ENCODE peak calls at places on chromosomes 11 and 22, in six cellular contexts. J is HepG2, E is HCT116, B is upper lobe of left lung, Y is K562, C is GM12878. P is an unnamed sample.

GRCh38 chr11:76596652-76597051 is 73.9 kb downstream of the LRRC32 start:
- ATAC-seq in J (no peak), E (no peak), B (no peak), Y (no peak), C (no peak), P (no peak)

GRCh38 chr22:33271390-33272161 is 213.4 kb upstream of the SYN3 start:
- ATAC-seq in J (peak), E (no peak), B (no peak), Y (no peak), C (peak), P (no peak)

GRCh38 chr11:120841074-120841473 is 182.8 kb upstream of the TBCEL start:
- ATAC-seq in J (no peak), E (no peak), B (no peak), Y (no peak), C (no peak), P (no peak)

GRCh38 chr11:16924462-16924825 is 89.8 kb downstream of the PLEKHA7 start:
- ATAC-seq in J (no peak), E (peak), B (no peak), Y (no peak), C (peak), P (no peak)

GRCh38 chr11:12248330-12248729 is 129.0 kb upstream of the PARVA start:
- ATAC-seq in J (peak), E (no peak), B (peak), Y (no peak), C (no peak), P (no peak)

GRCh38 chr11:57793711-57794110 is 32.1 kb downstream of the CTNND1 start:
- ATAC-seq in J (no peak), E (no peak), B (no peak), Y (no peak), C (no peak), P (no peak)

GRCh38 chr22:44963055-44963454 is 46.8 kb downstream of the PHF21B start:
- ATAC-seq in J (no peak), E (no peak), B (no peak), Y (no peak), C (no peak), P (no peak)

GRCh38 chr11:59847620-59848019 is 2.3 kb upstream of the CBLIF start:
- ATAC-seq in J (no peak), E (no peak), B (no peak), Y (no peak), C (no peak), P (no peak)

GRCh38 chr11:73969991-73970800 is 12.4 kb downstream of the UCP2 start:
- ATAC-seq in J (peak), E (no peak), B (no peak), Y (peak), C (no peak), P (no peak)

GRCh38 chr11:71372693-71373657 is 75.2 kb downstream of the DHCR7 start:
- ATAC-seq in J (peak), E (peak), B (no peak), Y (peak), C (peak), P (no peak)

GRCh38 chr11:3830088-3830487 is 10.7 kb downstream of the RHOG start:
- ATAC-seq in J (no peak), E (no peak), B (no peak), Y (no peak), C (no peak), P (no peak)

GRCh38 chr11:3833461-3833860 is 7.3 kb downstream of the RHOG start:
- ATAC-seq in J (no peak), E (no peak), B (no peak), Y (no peak), C (no peak), P (no peak)

GRCh38 chr11:3830741-3831140 is 10.0 kb downstream of the RHOG start:
- ATAC-seq in J (no peak), E (no peak), B (no peak), Y (no peak), C (no peak), P (no peak)

GRCh38 chr11:3832816-3833215 is 7.9 kb downstream of the RHOG start:
- ATAC-seq in J (peak), E (no peak), B (no peak), Y (no peak), C (no peak), P (no peak)

DNA sequence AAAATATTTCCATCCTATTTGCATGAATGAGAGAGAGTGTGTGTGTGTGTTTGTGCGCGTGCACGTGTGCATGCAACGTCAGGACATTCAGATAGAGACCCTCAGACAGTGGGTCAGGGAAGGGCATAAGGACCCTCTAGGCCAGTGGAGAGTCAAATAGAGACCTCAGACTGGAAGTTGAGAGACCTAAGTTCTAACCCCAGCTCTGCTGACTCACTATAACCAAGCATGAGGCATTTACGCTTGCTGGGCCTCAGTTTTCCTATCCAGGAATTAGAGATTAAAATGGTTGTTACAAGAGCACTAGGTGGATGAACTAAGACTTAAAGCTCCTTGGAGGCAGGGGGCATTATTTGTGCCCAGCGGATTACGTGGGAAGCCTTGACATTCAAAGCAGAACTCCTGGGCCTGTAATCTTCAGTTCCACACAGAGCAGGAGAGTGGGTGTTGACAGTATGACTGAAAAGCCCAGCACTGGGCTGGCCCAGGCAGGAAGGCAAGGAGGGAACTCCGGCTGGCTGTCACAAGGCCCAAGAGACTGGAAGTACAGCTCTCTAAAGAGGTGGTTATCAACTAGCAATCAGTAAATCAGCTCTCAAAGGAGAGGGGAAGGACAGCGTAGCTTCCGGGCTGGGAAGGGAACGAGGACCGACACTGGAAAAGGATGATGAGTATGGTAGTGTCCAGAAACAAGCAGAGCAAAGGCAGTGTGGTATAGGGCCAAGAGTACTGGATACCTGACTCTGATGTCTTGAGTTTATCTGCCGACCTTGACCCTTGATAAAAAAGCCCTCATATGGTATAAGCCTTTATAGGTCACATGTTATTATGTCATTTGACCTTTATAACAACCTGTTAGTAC is 9.2 kb downstream of the RHOG start:
- ATAC-seq in J (peak), E (no peak), B (peak), Y (peak), C (peak), P (no peak)
- TF ChIP-seq POLR2A in J (no peak), E (no peak), B (no peak), Y (no peak), C (no peak), P (no peak)

DNA sequence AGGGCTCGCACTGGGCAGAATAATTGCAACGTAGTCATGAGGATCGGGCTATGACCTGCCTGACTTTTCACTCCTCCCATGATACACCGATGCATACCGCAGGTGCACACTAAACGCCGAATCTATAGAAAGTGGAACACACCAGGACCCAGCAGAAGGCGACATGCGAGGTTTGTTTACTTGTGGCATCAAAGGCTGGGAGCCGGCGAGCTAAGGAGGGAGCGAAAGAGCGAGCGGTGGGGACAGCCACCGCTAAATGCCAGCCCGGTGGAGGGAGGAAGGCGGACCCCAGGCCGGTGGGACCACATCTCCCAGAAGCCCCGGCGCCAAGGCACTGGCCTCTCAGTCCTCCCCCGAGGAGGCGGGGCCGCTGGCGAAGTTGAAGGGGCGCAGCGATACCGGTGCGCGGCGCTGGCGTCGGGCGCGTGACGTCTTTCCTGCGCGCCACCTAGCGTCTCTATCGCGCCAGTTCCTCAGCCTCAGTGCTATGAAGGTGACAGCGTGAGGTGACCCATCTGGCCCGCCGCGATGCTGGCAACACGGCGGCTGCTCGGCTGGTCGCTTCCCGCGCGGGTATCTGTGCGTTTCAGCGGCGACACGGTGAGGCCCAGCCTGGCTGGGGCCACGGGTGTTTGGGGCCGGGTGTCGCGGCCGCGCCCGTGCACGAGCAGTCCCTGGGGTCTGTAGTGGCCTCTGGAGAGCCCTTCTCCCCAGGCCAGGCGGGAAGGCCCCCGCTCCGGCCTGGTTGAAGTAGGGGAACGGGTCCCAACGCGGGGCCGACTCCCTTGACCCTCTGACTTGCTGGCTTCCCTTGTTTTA is at the start of gene NDUFV1:
- ATAC-seq in J (peak), E (peak), B (peak), Y (peak), C (peak), P (peak)
- TF ChIP-seq POLR2AphosphoS5 in J (peak), E (peak), B (peak), Y (peak), C (peak), P (peak)

GRCh38 chr11:65214212-65214845 is 32.6 kb downstream of the CAPN1 start:
- ATAC-seq in J (no peak), E (no peak), B (no peak), Y (no peak), C (no peak), P (no peak)

GRCh38 chr11:65212226-65212801 is 30.6 kb downstream of the CAPN1 start:
- ATAC-seq in J (no peak), E (peak), B (no peak), Y (peak), C (no peak), P (no peak)

GRCh38 chr11:65215441-65216076 is 33.8 kb downstream of the CAPN1 start:
- ATAC-seq in J (peak), E (no peak), B (no peak), Y (no peak), C (no peak), P (no peak)

GRCh38 chr11:65211293-65212105 is 29.8 kb downstream of the CAPN1 start:
- ATAC-seq in J (no peak), E (no peak), B (no peak), Y (no peak), C (no peak), P (no peak)

DNA sequence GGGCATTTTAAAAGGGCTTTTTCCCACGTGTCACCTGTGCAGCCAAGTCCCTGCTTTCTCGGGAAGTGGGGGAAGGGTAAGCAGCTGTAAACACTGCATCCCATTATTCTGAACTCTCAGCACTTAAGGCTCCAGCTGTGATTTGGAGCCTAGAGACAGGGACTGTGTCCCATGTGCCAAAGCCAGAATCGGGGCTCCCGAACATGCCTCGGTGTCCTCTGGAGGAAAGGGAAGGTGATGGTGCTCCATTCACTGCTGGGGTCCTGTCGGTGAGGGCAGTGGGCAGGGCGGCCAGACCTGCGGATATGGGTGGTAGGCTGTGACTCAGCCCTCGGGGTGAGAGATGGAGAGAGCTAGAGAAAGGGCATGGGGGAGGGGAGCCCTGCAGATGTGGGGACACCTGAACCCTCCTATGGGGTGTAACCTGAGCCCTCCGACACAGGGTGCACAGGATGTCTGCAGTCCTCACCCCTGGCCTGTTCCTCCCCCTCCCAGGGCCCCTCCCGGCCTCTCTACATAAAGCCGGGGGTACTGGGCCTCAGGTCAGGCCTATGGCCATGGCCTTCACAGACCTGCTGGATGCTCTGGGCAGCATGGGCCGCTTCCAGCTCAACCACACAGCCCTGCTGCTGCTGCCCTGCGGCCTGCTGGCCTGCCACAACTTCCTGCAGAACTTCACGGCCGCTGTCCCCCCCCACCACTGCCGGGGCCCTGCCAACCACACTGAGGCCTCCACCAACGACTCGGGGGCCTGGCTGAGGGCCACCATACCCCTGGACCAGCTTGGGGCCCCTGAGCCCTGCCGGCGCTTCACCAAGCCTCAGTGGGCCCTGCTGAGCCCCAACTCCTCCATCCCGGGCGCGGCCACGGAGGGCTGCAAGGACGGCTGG is 31.8 kb downstream of the CAPN1 start:
- ATAC-seq in J (peak), E (peak), B (peak), Y (peak), C (peak), P (no peak)
- TF ChIP-seq POLR2A in J (no peak), E (no peak), B (no peak), Y (no peak), C (no peak), P (no peak)

GRCh38 chr22:41699264-41700104 is at the start of gene MEI1:
- ATAC-seq in J (no peak), E (no peak), B (peak), Y (no peak), C (peak), P (peak)
- TF ChIP-seq POLR2AphosphoS5 in J (no peak), E (no peak), B (no peak), Y (no peak), C (no peak), P (no peak)

GRCh38 chr22:20588843-20589581 is 81.6 kb downstream of the MED15 start:
- ATAC-seq in J (peak), E (no peak), B (no peak), Y (no peak), C (no peak), P (no peak)
- TF ChIP-seq POLR2A in J (no peak), E (no peak), B (no peak), Y (no peak), C (no peak), P (no peak)

GRCh38 chr11:66363187-66363601 is 8.4 kb downstream of the SLC29A2 start:
- ATAC-seq in J (no peak), E (no peak), B (peak), Y (no peak), C (no peak), P (peak)
- TF ChIP-seq POLR2AphosphoS5 in J (no peak), E (no peak), B (peak), Y (no peak), C (no peak), P (no peak)

GRCh38 chr11:45917623-45918330 is at the start of gene PEX16:
- ATAC-seq in J (peak), E (peak), B (peak), Y (peak), C (peak), P (peak)

GRCh38 chr11:45919276-45919675 is 1.6 kb upstream of the PEX16 start:
- ATAC-seq in J (no peak), E (no peak), B (no peak), Y (no peak), C (no peak), P (no peak)

GRCh38 chr11:45919806-45920530 is 2.3 kb upstream of the PEX16 start:
- ATAC-seq in J (no peak), E (no peak), B (no peak), Y (no peak), C (no peak), P (no peak)

GRCh38 chr11:45917286-45917622 is 423 bp downstream of the PEX16 start:
- ATAC-seq in J (no peak), E (no peak), B (no peak), Y (no peak), C (peak), P (no peak)

DNA sequence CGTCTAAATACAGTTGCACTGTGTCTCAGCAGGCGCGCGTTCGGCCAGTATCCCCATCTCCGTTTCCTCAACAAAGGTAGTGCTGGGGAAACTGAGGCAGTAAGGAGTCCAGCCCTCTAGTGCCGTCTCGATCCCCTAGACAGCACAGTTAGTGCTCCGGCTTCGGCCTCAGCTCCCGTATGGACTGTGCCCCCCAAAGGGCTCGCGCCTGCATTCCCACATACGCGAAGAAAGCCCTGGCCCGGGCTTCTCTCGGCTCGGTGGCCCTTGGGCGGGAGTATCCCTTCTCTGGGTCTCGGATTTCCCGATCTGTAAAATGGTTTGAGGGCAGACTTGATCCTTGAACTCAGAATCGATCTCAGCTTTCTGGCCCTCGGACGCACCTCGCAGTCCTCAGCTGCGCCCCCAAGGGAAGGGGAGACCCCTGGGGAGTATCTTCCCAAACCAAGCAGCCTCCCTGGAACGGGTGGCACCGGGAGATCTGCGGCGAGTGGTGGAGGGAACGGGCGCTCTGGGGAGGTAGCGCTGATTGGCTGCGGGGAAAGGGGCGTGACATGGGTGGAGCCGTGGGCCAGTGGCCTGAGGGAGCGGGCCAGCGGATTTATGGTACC is 759 bp upstream of the PEX16 start:
- ATAC-seq in J (peak), E (peak), B (peak), Y (peak), C (peak), P (peak)
- TF ChIP-seq POLR2A in J (peak), E (no peak), B (peak), Y (peak), C (peak), P (peak)

DNA sequence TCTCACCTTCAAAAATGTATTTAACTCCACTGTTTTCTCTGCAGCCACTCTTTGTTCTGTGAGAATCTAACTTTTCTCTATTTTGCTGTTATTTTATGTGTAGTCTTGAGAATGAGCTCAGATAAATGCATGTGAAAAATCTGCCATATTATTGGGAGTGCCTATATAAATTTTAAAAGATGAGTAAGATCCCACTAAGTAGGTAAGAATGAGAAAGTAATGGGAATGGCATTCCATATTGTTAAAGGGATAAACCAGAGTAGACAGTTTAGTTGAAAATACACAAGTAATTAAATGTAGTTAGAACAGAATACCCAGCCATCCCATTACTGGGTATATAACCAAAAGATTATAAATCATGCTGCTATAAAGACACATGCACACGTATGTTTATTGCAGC is 817.2 kb downstream of the FAM181B start:
- ATAC-seq in J (no peak), E (no peak), B (no peak), Y (no peak), C (no peak), P (no peak)
- TF ChIP-seq POLR2AphosphoS5 in J (no peak), E (no peak), B (no peak), Y (no peak), C (no peak), P (no peak)

DNA sequence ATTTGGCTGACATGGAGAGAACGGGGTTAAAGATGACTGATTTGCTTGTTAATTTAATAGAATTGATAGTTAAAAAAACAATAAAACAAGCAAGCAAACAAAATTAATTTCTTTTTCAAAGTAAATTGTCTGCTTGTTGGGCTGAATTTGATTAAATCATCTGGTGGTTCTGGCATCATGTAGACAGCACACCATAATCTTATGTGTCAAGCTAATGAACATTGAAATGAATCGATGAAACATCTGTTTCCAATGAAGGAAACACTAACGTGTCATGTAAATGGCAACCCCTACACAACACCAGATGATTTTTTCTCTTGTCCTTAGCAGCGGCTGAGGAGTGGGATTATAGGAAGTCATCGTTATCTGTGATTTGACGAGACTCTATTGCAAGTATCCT is 399.6 kb upstream of the RAG2 start:
- ATAC-seq in J (no peak), E (no peak), B (no peak), Y (no peak), C (no peak), P (no peak)
- TF ChIP-seq POLR2A in J (no peak), E (no peak), B (no peak), Y (no peak), C (no peak), P (no peak)